ENCODE peak calls at places on chromosomes 11 and 22, in eight cellular contexts. One of them, this sample, is unnamed.

GRCh38 chr11:122042981-122043380 is 73.0 kb downstream of the BLID start:
- DNase-seq in upper lobe of left lung: no peak
- DNase-seq in endothelial cell of umbilical vein: no peak
- DNase-seq in thyroid gland: no peak
- DNase-seq in ovary: no peak
- DNase-seq in tibial nerve: no peak
- DNase-seq in uterus: no peak
- DNase-seq in suprapubic skin: no peak
- DNase-seq in this sample: no peak

GRCh38 chr22:49370841-49371301 is 456.8 kb downstream of the BRD1 start:
- DNase-seq in upper lobe of left lung: no peak
- DNase-seq in endothelial cell of umbilical vein: no peak
- DNase-seq in thyroid gland: no peak
- DNase-seq in ovary: no peak
- DNase-seq in tibial nerve: no peak
- DNase-seq in uterus: no peak
- DNase-seq in suprapubic skin: peak; percentile 25
- DNase-seq in this sample: no peak

GRCh38 chr11:61004841-61005240 is 33.4 kb downstream of the CD6 start:
- DNase-seq in upper lobe of left lung: no peak
- DNase-seq in endothelial cell of umbilical vein: no peak
- DNase-seq in thyroid gland: no peak
- DNase-seq in ovary: peak; percentile 36
- DNase-seq in tibial nerve: no peak
- DNase-seq in uterus: no peak
- DNase-seq in suprapubic skin: no peak
- DNase-seq in this sample: peak; percentile 60

GRCh38 chr11:31408205-31408604 is 38.5 kb downstream of the DNAJC24 start:
- DNase-seq in upper lobe of left lung: no peak
- DNase-seq in endothelial cell of umbilical vein: no peak
- DNase-seq in thyroid gland: no peak
- DNase-seq in ovary: no peak
- DNase-seq in tibial nerve: no peak
- DNase-seq in uterus: no peak
- DNase-seq in suprapubic skin: no peak
- DNase-seq in this sample: no peak

GRCh38 chr11:62005231-62005661 is 37.8 kb upstream of the FTH1 start:
- DNase-seq in upper lobe of left lung: no peak
- DNase-seq in endothelial cell of umbilical vein: no peak
- DNase-seq in thyroid gland: no peak
- DNase-seq in ovary: no peak
- DNase-seq in tibial nerve: peak; percentile 26
- DNase-seq in uterus: no peak
- DNase-seq in suprapubic skin: no peak
- DNase-seq in this sample: no peak

GRCh38 chr22:22049684-22050083 is 67.1 kb upstream of the TOP3B start:
- DNase-seq in upper lobe of left lung: no peak
- DNase-seq in endothelial cell of umbilical vein: no peak
- DNase-seq in thyroid gland: no peak
- DNase-seq in ovary: no peak
- DNase-seq in tibial nerve: no peak
- DNase-seq in uterus: no peak
- DNase-seq in suprapubic skin: no peak
- DNase-seq in this sample: no peak

GRCh38 chr22:30538280-30538679 is 8.3 kb downstream of the SEC14L6 start:
- DNase-seq in upper lobe of left lung: no peak
- DNase-seq in endothelial cell of umbilical vein: no peak
- DNase-seq in thyroid gland: no peak
- DNase-seq in ovary: no peak
- DNase-seq in tibial nerve: no peak
- DNase-seq in uterus: no peak
- DNase-seq in suprapubic skin: no peak
- DNase-seq in this sample: peak; percentile 55

GRCh38 chr11:77065878-77066228 is 918 bp upstream of the CAPN5 start:
- DNase-seq in upper lobe of left lung: no peak
- DNase-seq in endothelial cell of umbilical vein: no peak
- DNase-seq in thyroid gland: peak; percentile 55
- DNase-seq in ovary: peak; percentile 52
- DNase-seq in tibial nerve: peak; percentile 57
- DNase-seq in uterus: peak; percentile 71
- DNase-seq in suprapubic skin: peak; percentile 78
- DNase-seq in this sample: peak; percentile 68

GRCh38 chr22:50251472-50252054 is 498 bp upstream of the HDAC10 start:
- DNase-seq in upper lobe of left lung: no peak
- DNase-seq in endothelial cell of umbilical vein: no peak
- DNase-seq in thyroid gland: no peak
- DNase-seq in ovary: no peak
- DNase-seq in tibial nerve: no peak
- DNase-seq in uterus: no peak
- DNase-seq in suprapubic skin: no peak
- DNase-seq in this sample: no peak

GRCh38 chr11:34446389-34446788 is 7.7 kb downstream of the CAT start:
- DNase-seq in upper lobe of left lung: no peak
- DNase-seq in endothelial cell of umbilical vein: no peak
- DNase-seq in thyroid gland: no peak
- DNase-seq in ovary: no peak
- DNase-seq in tibial nerve: no peak
- DNase-seq in uterus: no peak
- DNase-seq in suprapubic skin: no peak
- DNase-seq in this sample: no peak

GRCh38 chr11:69463892-69464620 is 17.4 kb upstream of the LINC01488 start:
- DNase-seq in upper lobe of left lung: no peak
- DNase-seq in endothelial cell of umbilical vein: no peak
- DNase-seq in thyroid gland: no peak
- DNase-seq in ovary: no peak
- DNase-seq in tibial nerve: no peak
- DNase-seq in uterus: no peak
- DNase-seq in suprapubic skin: no peak
- DNase-seq in this sample: no peak

GRCh38 chr22:22796729-22797128 is 90.9 kb upstream of the IGLL5 start:
- DNase-seq in upper lobe of left lung: no peak
- DNase-seq in endothelial cell of umbilical vein: no peak
- DNase-seq in thyroid gland: no peak
- DNase-seq in ovary: no peak
- DNase-seq in tibial nerve: no peak
- DNase-seq in uterus: no peak
- DNase-seq in suprapubic skin: no peak
- DNase-seq in this sample: no peak

DNA sequence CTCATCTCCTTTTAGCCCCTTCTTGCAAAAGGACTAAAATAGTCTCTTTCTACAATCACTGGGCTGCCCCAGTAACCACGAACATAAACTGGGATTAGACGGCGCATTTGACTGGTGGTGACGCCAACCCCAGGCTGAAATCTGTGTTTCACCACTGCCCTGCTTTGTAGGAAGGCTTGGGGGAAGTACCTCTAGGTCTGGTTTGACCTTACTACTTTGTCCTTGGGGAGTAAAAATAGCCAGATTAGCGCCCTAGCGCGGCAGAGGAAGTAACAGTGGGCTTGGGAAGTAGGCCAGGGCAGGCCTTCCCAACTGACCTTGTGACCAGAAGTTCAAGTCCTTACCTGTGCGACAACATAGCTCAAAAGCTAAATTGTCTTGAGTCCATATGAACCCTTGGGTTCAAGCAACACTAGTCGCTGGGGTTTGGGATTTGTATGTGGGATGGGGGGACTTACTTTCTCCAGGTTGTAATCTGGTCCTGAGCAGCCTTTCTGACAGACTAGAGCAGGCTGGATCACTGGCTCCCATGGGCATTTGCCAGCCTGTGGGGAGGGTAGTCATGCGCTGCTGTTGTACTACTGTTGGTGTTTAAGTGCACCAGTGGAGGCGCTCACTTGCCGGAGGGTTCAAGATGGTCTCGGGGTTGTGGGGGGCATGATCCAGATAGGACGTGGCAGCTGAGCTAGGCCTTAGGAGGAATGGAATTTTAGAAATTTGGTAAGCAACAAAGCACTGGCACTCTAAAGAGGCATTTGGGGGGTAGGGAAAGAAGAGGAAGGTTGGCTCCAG is 953 bp upstream of the PACS1 start:
- DNase-seq in upper lobe of left lung: peak; percentile 66
- DNase-seq in endothelial cell of umbilical vein: peak; percentile 63
- DNase-seq in thyroid gland: peak; percentile 87
- DNase-seq in ovary: peak; percentile 47
- DNase-seq in tibial nerve: peak; percentile 28
- DNase-seq in uterus: no peak
- DNase-seq in suprapubic skin: no peak
- DNase-seq in this sample: peak; percentile 76
- TF ChIP-seq POLR2A in upper lobe of left lung: no peak
- TF ChIP-seq POLR2A in endothelial cell of umbilical vein: no peak
- TF ChIP-seq POLR2A in thyroid gland: no peak
- TF ChIP-seq POLR2A in ovary: no peak
- TF ChIP-seq POLR2A in tibial nerve: no peak
- TF ChIP-seq POLR2A in uterus: no peak
- TF ChIP-seq POLR2A in suprapubic skin: no peak
- TF ChIP-seq POLR2A in this sample: no peak

GRCh38 chr11:635945-636510 is 1.0 kb upstream of the DRD4 start:
- DNase-seq in upper lobe of left lung: no peak
- DNase-seq in endothelial cell of umbilical vein: no peak
- DNase-seq in thyroid gland: no peak
- DNase-seq in ovary: no peak
- DNase-seq in tibial nerve: no peak
- DNase-seq in uterus: no peak
- DNase-seq in suprapubic skin: no peak
- DNase-seq in this sample: no peak
- H3K4me3 ChIP-seq in upper lobe of left lung: no peak overlapping the region
- H3K4me3 ChIP-seq in endothelial cell of umbilical vein: no peak overlapping the region
- H3K4me3 ChIP-seq in thyroid gland: no peak overlapping the region
- H3K4me3 ChIP-seq in ovary: no peak overlapping the region
- H3K4me3 ChIP-seq in tibial nerve: no peak overlapping the region
- H3K4me3 ChIP-seq in uterus: no peak overlapping the region
- H3K4me3 ChIP-seq in suprapubic skin: no peak overlapping the region
- H3K4me3 ChIP-seq in this sample: no peak overlapping the region

DNA sequence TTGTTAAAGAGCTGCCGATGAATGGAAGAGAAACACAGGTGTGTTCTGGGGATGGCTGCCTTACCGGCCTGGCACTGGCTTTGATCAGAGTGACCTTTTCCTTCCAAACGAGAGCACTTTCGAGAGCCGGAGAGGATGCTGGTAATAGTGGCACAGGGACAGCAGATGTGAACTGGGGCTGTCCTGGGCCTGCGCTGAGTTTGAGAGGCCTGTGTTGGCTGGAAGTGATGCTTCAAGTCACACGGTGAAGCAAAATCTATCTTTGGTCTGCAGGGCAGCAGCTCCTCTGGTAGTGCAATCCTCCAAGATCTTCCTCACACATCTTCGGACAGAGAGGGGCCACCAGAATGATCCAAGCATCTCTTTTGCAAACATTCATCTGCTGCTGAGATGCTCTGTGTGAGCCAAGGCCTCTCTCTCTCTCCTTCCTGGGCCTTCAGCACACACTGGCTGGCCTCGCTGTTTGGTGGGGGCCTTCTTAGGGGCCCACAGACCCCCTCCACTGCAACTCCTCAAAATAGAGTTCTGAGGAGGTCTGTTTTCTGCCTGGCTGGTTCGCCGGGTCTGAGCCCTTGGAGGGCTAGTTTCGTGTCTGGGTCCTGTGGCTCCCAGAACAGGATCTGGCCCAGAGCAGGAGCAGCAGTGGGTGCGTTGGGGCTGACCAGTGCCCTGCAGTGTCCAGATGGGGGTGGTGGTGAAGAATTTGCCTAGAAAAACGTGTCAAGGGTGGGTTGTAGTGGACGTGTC is 6.4 kb downstream of the MPPED1 start:
- DNase-seq in upper lobe of left lung: no peak
- DNase-seq in endothelial cell of umbilical vein: no peak
- DNase-seq in thyroid gland: no peak
- DNase-seq in ovary: no peak
- DNase-seq in tibial nerve: no peak
- DNase-seq in uterus: no peak
- DNase-seq in suprapubic skin: no peak
- DNase-seq in this sample: no peak
- H3K27me3 ChIP-seq in upper lobe of left lung: peaks cover 6% of the 10 kb centered on the region
- H3K27me3 ChIP-seq in endothelial cell of umbilical vein: peaks cover 11% of the 10 kb centered on the region
- H3K27me3 ChIP-seq in thyroid gland: peaks cover 3% of the 10 kb centered on the region
- H3K27me3 ChIP-seq in ovary: no peaks in the 10 kb centered on the region
- H3K27me3 ChIP-seq in tibial nerve: no peaks in the 10 kb centered on the region
- H3K27me3 ChIP-seq in uterus: no peaks in the 10 kb centered on the region
- H3K27me3 ChIP-seq in suprapubic skin: peaks cover 82% of the 10 kb centered on the region
- H3K27me3 ChIP-seq in this sample: no peaks in the 10 kb centered on the region

DNA sequence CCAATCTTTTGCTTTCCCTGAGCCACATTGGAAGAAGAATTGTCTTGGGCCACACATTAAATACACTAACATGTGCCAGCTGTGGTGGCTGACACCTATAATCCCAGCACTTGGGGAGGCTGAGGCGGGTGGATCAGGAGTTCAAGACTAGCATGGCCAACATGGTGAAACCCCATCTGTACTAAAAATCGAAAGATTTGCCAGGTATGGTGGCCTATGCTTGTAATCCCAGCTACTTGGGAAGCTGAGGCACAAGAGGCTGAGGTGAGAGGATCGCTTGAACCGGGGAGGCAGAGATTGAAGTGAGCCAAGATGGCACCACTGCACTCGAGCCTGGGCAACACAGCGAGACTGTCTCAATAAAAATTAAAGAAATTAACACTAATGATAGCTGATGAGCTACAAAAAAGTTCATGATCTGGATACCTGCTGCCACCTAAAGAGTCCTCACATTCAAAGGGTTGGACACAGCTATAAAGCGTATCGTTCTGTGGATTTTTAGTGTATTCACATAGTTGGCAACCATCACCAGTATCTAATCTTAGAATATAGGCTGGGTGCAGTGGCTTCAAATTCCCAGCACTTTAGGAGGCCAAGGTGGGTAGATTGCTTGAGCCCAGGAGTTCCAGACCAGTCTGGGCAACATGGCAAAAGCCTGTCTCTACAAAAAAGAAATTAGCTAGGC is 3.4 kb upstream of the LDHC start:
- DNase-seq in upper lobe of left lung: no peak
- DNase-seq in endothelial cell of umbilical vein: no peak
- DNase-seq in thyroid gland: no peak
- DNase-seq in ovary: no peak
- DNase-seq in tibial nerve: no peak
- DNase-seq in uterus: no peak
- DNase-seq in suprapubic skin: no peak
- DNase-seq in this sample: no peak
- TF ChIP-seq POLR2A in upper lobe of left lung: no peak
- TF ChIP-seq POLR2A in endothelial cell of umbilical vein: no peak
- TF ChIP-seq POLR2A in thyroid gland: no peak
- TF ChIP-seq POLR2A in ovary: no peak
- TF ChIP-seq POLR2A in tibial nerve: no peak
- TF ChIP-seq POLR2A in uterus: no peak
- TF ChIP-seq POLR2A in suprapubic skin: no peak
- TF ChIP-seq POLR2A in this sample: no peak